ENCODE peak calls at places on chromosome 4, in seven cellular contexts. C is pancreas, T is endothelial cell of umbilical vein, Y is AG10803, W is lower lobe of right lung, H is colonic mucosa, N is upper lobe of right lung. B is an unnamed sample.

GRCh38 chr4:90815569-90815968 is 688.4 kb downstream of the CCSER1 start:
- DNase-seq in C (no peak), T (peak; percentile 6), Y (no peak), W (no peak), H (no peak), N (no peak), B (no peak)

GRCh38 chr4:87489678-87490077 is 39.5 kb downstream of the SPARCL1 start:
- DNase-seq in C (no peak), T (peak; percentile 63), Y (peak; percentile 57), W (no peak), H (no peak), N (no peak), B (no peak)

GRCh38 chr4:45442466-45442865 is 681.4 kb downstream of the GABRG1 start:
- DNase-seq in C (no peak), T (no peak), Y (no peak), W (no peak), H (no peak), N (no peak), B (peak; percentile 46)

GRCh38 chr4:137644201-137644600 is 111.9 kb upstream of the PCDH18 start:
- DNase-seq in C (no peak), T (peak; percentile 8), Y (peak; percentile 57), W (no peak), H (no peak), N (no peak), B (no peak)

GRCh38 chr4:125283702-125284279 is 31.0 kb upstream of the FAT4 start:
- DNase-seq in C (no peak), T (peak; percentile 54), Y (peak; percentile 46), W (no peak), H (no peak), N (no peak), B (peak; percentile 26)

GRCh38 chr4:109589119-109589518 is 29.1 kb downstream of the MCUB start:
- DNase-seq in C (no peak), T (no peak), Y (no peak), W (no peak), H (no peak), N (no peak), B (no peak)

GRCh38 chr4:88350786-88351185 is 27.9 kb upstream of the HERC6 start:
- DNase-seq in C (no peak), T (no peak), Y (no peak), W (no peak), H (no peak), N (no peak), B (no peak)

GRCh38 chr4:173525118-173526033 is 4.7 kb downstream of the HAND2 start:
- DNase-seq in C (no peak), T (no peak), Y (no peak), W (no peak), H (no peak), N (no peak), B (no peak)

GRCh38 chr4:9898596-9899345 is 117.3 kb downstream of the DRD5 start:
- DNase-seq in C (no peak), T (peak; percentile 9), Y (peak; percentile 21), W (no peak), H (peak; percentile 40), N (no peak), B (peak; percentile 18)

GRCh38 chr4:183556947-183557346 is 52.1 kb downstream of the ING2 start:
- DNase-seq in C (no peak), T (no peak), Y (no peak), W (no peak), H (no peak), N (no peak), B (no peak)

GRCh38 chr4:148790691-148791090 is 348.5 kb upstream of the NR3C2 start:
- DNase-seq in C (no peak), T (no peak), Y (no peak), W (no peak), H (no peak), N (no peak), B (no peak)

GRCh38 chr4:71026086-71026485 is 32.6 kb downstream of the DCK start:
- DNase-seq in C (peak; percentile 24), T (peak; percentile 82), Y (peak; percentile 81), W (no peak), H (no peak), N (no peak), B (no peak)

GRCh38 chr4:110442309-110442708 is 33.6 kb upstream of the ENPEP start:
- DNase-seq in C (no peak), T (no peak), Y (no peak), W (no peak), H (no peak), N (no peak), B (no peak)

GRCh38 chr4:7132730-7133582 is 59.4 kb upstream of the SORCS2 start:
- DNase-seq in C (no peak), T (no peak), Y (peak; percentile 88), W (no peak), H (no peak), N (no peak), B (no peak)

GRCh38 chr4:24063771-24064170 is 173.9 kb upstream of the PPARGC1A start:
- DNase-seq in C (no peak), T (no peak), Y (no peak), W (no peak), H (no peak), N (no peak), B (no peak)

GRCh38 chr4:88938138-88938537 is 118.8 kb downstream of the FAM13A start:
- DNase-seq in C (no peak), T (peak; percentile 21), Y (peak; percentile 94), W (no peak), H (no peak), N (no peak), B (no peak)

GRCh38 chr4:101954351-101954750 is 163.8 kb downstream of the BANK1 start:
- DNase-seq in C (no peak), T (peak; percentile 5), Y (peak; percentile 21), W (no peak), H (no peak), N (no peak), B (no peak)

GRCh38 chr4:80202784-80203553 is 5.7 kb downstream of the PRDM8 start:
- DNase-seq in C (peak; percentile 21), T (peak; percentile 37), Y (no peak), W (peak; percentile 59), H (no peak), N (peak; percentile 68), B (peak; percentile 56)

GRCh38 chr4:73452953-73453700 is 17.1 kb downstream of the AFP start:
- DNase-seq in C (no peak), T (no peak), Y (no peak), W (no peak), H (peak; percentile 51), N (no peak), B (no peak)

GRCh38 chr4:106691749-106692148 is 323.2 kb upstream of the GIMD1 start:
- DNase-seq in C (no peak), T (peak; percentile 33), Y (no peak), W (no peak), H (no peak), N (no peak), B (no peak)
- TF ChIP-seq CTCF in C (no peak), T (no peak), Y (peak; percentile 34), W (no peak), H (no peak), N (no peak), B (no peak)

GRCh38 chr4:169774466-169775445 is 17.0 kb upstream of the HPF1 start:
- DNase-seq in C (no peak), T (peak; percentile 42), Y (no peak), W (no peak), H (no peak), N (no peak), B (peak; percentile 28)
- H3K4me3 ChIP-seq in C (peak overlapping the region; percentile 25), T (no peak overlapping the region), Y (no peak overlapping the region), W (peak overlapping the region; percentile 21), H (no peak overlapping the region), N (no peak overlapping the region), B (no peak overlapping the region)

DNA sequence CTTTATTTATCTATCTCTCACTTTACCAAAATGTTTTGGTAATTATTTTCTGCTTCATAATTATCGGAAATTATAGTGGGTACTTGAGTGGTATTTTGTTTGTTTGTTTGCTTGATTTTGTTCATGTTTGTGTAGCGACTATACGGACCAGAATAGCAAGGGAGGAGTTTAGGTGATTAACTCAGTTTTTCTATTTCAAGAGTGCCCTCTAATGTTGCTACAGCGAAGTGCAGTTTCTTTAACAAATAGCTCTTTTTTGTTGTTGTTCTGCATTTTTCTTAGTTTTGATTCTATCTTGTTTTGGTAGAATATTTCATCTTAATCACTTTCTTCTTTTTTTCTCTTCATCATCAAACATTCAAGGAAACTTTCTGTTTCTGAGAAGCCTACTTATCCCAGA is 40.8 kb upstream of the QRFPR start:
- DNase-seq in C (no peak), T (no peak), Y (no peak), W (no peak), H (no peak), N (no peak), B (peak; percentile 10)
- TF ChIP-seq CTCF in C (no peak), T (no peak), Y (peak; percentile 35), W (peak; percentile 29), H (peak; percentile 9), N (peak; percentile 41), B (peak; percentile 19)

GRCh38 chr4:663438-664428 is 10.3 kb downstream of the ATP5ME start:
- DNase-seq in C (no peak), T (no peak), Y (no peak), W (peak; percentile 86), H (no peak), N (peak; percentile 89), B (peak; percentile 72)

GRCh38 chr4:661231-661630 is 12.8 kb downstream of the ATP5ME start:
- DNase-seq in C (no peak), T (no peak), Y (no peak), W (no peak), H (no peak), N (no peak), B (no peak)

GRCh38 chr4:664713-665231 is 9.3 kb downstream of the ATP5ME start:
- DNase-seq in C (no peak), T (no peak), Y (no peak), W (peak; percentile 45), H (no peak), N (no peak), B (no peak)

GRCh38 chr4:661856-662761 is 12.0 kb downstream of the ATP5ME start:
- DNase-seq in C (peak; percentile 2), T (no peak), Y (no peak), W (peak; percentile 45), H (no peak), N (no peak), B (no peak)

GRCh38 chr4:663046-663437 is 11.0 kb downstream of the ATP5ME start:
- DNase-seq in C (peak; percentile 2), T (no peak), Y (no peak), W (no peak), H (no peak), N (no peak), B (no peak)
- H3K4me3 ChIP-seq in C (peak overlapping the region; percentile 55), T (no peak overlapping the region), Y (no peak overlapping the region), W (peak overlapping the region; percentile 81), H (peak overlapping the region; percentile 48), N (peak overlapping the region; percentile 78), B (peak overlapping the region; percentile 64)

DNA sequence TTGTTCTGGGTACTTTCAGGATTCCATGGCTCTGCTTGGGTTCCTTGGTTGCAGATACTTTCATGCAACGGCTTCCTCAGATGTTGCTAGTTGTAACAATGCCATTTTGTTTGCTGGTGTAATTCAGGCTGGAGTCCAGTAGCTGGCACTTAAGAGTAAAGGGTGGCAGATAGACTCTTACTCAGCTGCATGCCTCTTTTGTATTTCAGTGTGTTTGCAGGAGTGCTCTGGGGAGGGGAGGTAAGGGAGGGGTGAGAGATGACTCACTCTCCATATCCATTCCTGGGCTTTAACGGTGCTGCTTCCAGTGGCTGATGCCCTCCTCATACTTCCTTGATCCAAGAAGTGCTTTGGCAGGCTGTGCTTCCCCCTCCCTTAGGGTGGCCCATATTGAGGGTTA is 155.2 kb downstream of the ZNF330 start:
- DNase-seq in C (no peak), T (peak; percentile 65), Y (peak; percentile 92), W (no peak), H (no peak), N (no peak), B (peak; percentile 21)
- TF ChIP-seq CTCF in C (no peak), T (peak; percentile 32), Y (peak; percentile 81), W (no peak), H (no peak), N (peak; percentile 7), B (no peak)

GRCh38 chr4:4856071-4857000 is 3.1 kb upstream of the MSX1 start:
- DNase-seq in C (no peak), T (peak; percentile 21), Y (no peak), W (no peak), H (no peak), N (peak; percentile 62), B (no peak)
- H3K4me3 ChIP-seq in C (peak overlapping the region; percentile 30), T (no peak overlapping the region), Y (peak overlapping the region; percentile 12), W (peak overlapping the region; percentile 39), H (peak overlapping the region; percentile 18), N (peak overlapping the region; percentile 28), B (peak overlapping the region; percentile 9)

B was measured in GM12865.